ENCODE peak calls at places on chromosome 4, in eight cellular contexts. E, L, A, I, N, K, F and B are unnamed samples. For H3K4me1 and H3K9me3, the result is how much of the 10 kb centered on the place peaks cover.

GRCh38 chr4:123246085-123246484 is 150.5 kb upstream of the SPRY1 start:
- ATAC-seq in E (no peak), K (no peak), L (no peak), A (no peak), F (no peak), I (no peak), N (no peak), B (no peak)

GRCh38 chr4:184755278-184755677 is 21.4 kb upstream of the CENPU start:
- ATAC-seq in I (no peak), A (no peak), K (no peak), E (no peak), N (no peak), L (no peak), F (no peak), B (peak)

GRCh38 chr4:177119021-177119461 is 190.6 kb upstream of the NEIL3 start:
- ATAC-seq in I (no peak), L (no peak), E (no peak), K (no peak), A (no peak), N (no peak), F (no peak), B (peak)

GRCh38 chr4:38889143-38889542 is 21.5 kb downstream of the FAM114A1 start:
- ATAC-seq in I (no peak), K (no peak), N (no peak), F (peak), L (no peak), A (no peak), E (no peak), B (no peak)

GRCh38 chr4:112270643-112271484 is 14.8 kb downstream of the TIFA start:
- ATAC-seq in A (no peak), L (no peak), N (no peak), K (no peak), F (no peak), I (peak), E (no peak), B (no peak)

GRCh38 chr4:183825346-183825745 is 79.8 kb upstream of the STOX2 start:
- ATAC-seq in E (no peak), N (no peak), L (no peak), A (no peak), I (no peak), K (no peak), F (no peak), B (no peak)

GRCh38 chr4:11312389-11312788 is 116.3 kb downstream of the HS3ST1 start:
- ATAC-seq in K (no peak), A (no peak), E (no peak), N (no peak), L (no peak), I (no peak), F (no peak), B (peak)

GRCh38 chr4:173420324-173420752 is 21.4 kb upstream of the SCRG1 start:
- ATAC-seq in F (peak), N (peak), A (peak), E (no peak), I (peak), K (no peak), L (no peak), B (no peak)

GRCh38 chr4:48032721-48033120 is 16.1 kb downstream of the NIPAL1 start:
- ATAC-seq in E (no peak), A (no peak), L (no peak), I (peak), N (no peak), F (peak), K (peak), B (no peak)

GRCh38 chr4:5078015-5078414 is 26.7 kb downstream of the STK32B start:
- ATAC-seq in F (no peak), A (no peak), L (no peak), N (no peak), I (no peak), K (no peak), E (no peak), B (no peak)

GRCh38 chr4:183790661-183791060 is 114.4 kb upstream of the STOX2 start:
- ATAC-seq in F (no peak), A (no peak), E (no peak), K (no peak), L (no peak), I (no peak), N (no peak), B (no peak)

GRCh38 chr4:38306482-38307071 is 346.4 kb downstream of the PTTG2 start:
- ATAC-seq in F (peak), N (no peak), I (no peak), E (no peak), K (no peak), L (no peak), A (no peak), B (no peak)

GRCh38 chr4:94244829-94245185 is 37.1 kb downstream of the SMARCAD1 start:
- ATAC-seq in A (no peak), N (no peak), F (no peak), L (no peak), E (no peak), I (no peak), K (no peak), B (no peak)

GRCh38 chr4:104829761-104830160 is 316.9 kb upstream of the TET2 start:
- ATAC-seq in A (no peak), E (no peak), L (no peak), F (no peak), K (no peak), I (no peak), N (no peak), B (no peak)

GRCh38 chr4:118180776-118181175 is 146.5 kb downstream of the NDST3 start:
- ATAC-seq in F (no peak), N (no peak), K (no peak), A (no peak), E (no peak), L (no peak), I (no peak), B (no peak)

GRCh38 chr4:123170843-123171242 is 225.8 kb upstream of the SPRY1 start:
- ATAC-seq in L (no peak), N (no peak), F (no peak), I (no peak), K (no peak), A (no peak), E (no peak), B (no peak)

GRCh38 chr4:119748853-119749252 is 120.2 kb upstream of the PDE5A start:
- ATAC-seq in A (no peak), F (no peak), K (no peak), L (no peak), E (no peak), N (no peak), I (no peak), B (no peak)

GRCh38 chr4:147351083-147351787 is 129.7 kb upstream of the EDNRA start:
- ATAC-seq in E (no peak), F (peak), L (no peak), I (no peak), K (no peak), N (no peak), A (no peak), B (no peak)

GRCh38 chr4:138558886-138559285 is 316.7 kb upstream of the SLC7A11 start:
- ATAC-seq in I (peak), E (no peak), A (no peak), K (no peak), N (no peak), F (no peak), L (no peak), B (no peak)

GRCh38 chr4:113434247-113434587 is 327.3 kb downstream of the CAMK2D start:
- ATAC-seq in A (no peak), N (no peak), L (no peak), K (no peak), F (no peak), E (no peak), I (peak), B (no peak)

GRCh38 chr4:179467890-179468289 is 2025.7 kb upstream of the AGA start:
- ATAC-seq in F (no peak), N (no peak), E (no peak), L (no peak), K (no peak), I (no peak), A (no peak), B (no peak)

GRCh38 chr4:90165883-90166282 is 38.7 kb downstream of the CCSER1 start:
- ATAC-seq in A (no peak), L (no peak), K (no peak), I (no peak), E (no peak), F (no peak), N (no peak), B (no peak)

GRCh38 chr4:40833212-40833611 is 83.5 kb downstream of the NSUN7 start:
- ATAC-seq in E (no peak), N (no peak), A (no peak), F (no peak), I (no peak), K (no peak), L (no peak), B (no peak)

GRCh38 chr4:40828661-40829060 is 78.9 kb downstream of the NSUN7 start:
- ATAC-seq in K (no peak), E (no peak), A (no peak), I (no peak), F (no peak), N (no peak), L (no peak), B (no peak)

GRCh38 chr4:40829586-40829985 is 79.8 kb downstream of the NSUN7 start:
- ATAC-seq in F (peak), L (peak), E (no peak), K (no peak), N (no peak), I (no peak), A (peak), B (no peak)

GRCh38 chr4:40831462-40831861 is 81.7 kb downstream of the NSUN7 start:
- ATAC-seq in L (no peak), A (no peak), E (no peak), F (no peak), K (no peak), I (no peak), N (no peak), B (no peak)

GRCh38 chr4:40832175-40832574 is 82.4 kb downstream of the NSUN7 start:
- ATAC-seq in L (no peak), F (no peak), I (no peak), E (no peak), K (no peak), A (no peak), N (no peak), B (no peak)
- H3K4me1 ChIP-seq in L (under half), F (under half), I (under half), E (under half), K (under half), A (under half), N (under half), B (under half)

GRCh38 chr4:166377578-166377977 is 504.5 kb downstream of the TLL1 start:
- ATAC-seq in N (no peak), I (no peak), A (no peak), E (no peak), F (no peak), K (no peak), L (no peak), B (no peak)
- H3K9me3 ChIP-seq in N (under half), I (under half), A (under half), E (under half), F (under half), K (under half), L (under half), B (under half)

GRCh38 chr4:158129649-158130048 is 43.2 kb downstream of the GASK1B start:
- ATAC-seq in I (no peak), L (peak), K (no peak), E (no peak), A (no peak), N (no peak), F (no peak), B (no peak)

GRCh38 chr4:158128540-158128939 is 44.3 kb downstream of the GASK1B start:
- ATAC-seq in A (no peak), E (no peak), F (no peak), K (no peak), I (no peak), N (no peak), L (no peak), B (no peak)

GRCh38 chr4:158121203-158121586 is 51.6 kb downstream of the GASK1B start:
- ATAC-seq in K (no peak), A (peak), L (peak), E (peak), N (peak), I (no peak), F (peak), B (peak)

GRCh38 chr4:158122501-158122900 is 50.3 kb downstream of the GASK1B start:
- ATAC-seq in E (no peak), N (no peak), L (no peak), A (no peak), K (no peak), I (no peak), F (no peak), B (no peak)

GRCh38 chr4:158125325-158125724 is 47.5 kb downstream of the GASK1B start:
- ATAC-seq in N (no peak), I (no peak), L (no peak), F (no peak), A (no peak), K (no peak), E (no peak), B (no peak)
- H3K4me1 ChIP-seq in N (under half), I (under half), L (under half), F (under half), A (under half), K (under half), E (under half), B (under half)

GRCh38 chr4:41746025-41746439 is 2.5 kb downstream of the PHOX2B start:
- ATAC-seq in I (no peak), L (no peak), N (no peak), A (no peak), K (no peak), E (no peak), F (no peak), B (no peak)
- H3K9me3 ChIP-seq in I (under half), L (under half), N (under half), A (under half), K (under half), E (under half), F (under half), B (under half)

DNA sequence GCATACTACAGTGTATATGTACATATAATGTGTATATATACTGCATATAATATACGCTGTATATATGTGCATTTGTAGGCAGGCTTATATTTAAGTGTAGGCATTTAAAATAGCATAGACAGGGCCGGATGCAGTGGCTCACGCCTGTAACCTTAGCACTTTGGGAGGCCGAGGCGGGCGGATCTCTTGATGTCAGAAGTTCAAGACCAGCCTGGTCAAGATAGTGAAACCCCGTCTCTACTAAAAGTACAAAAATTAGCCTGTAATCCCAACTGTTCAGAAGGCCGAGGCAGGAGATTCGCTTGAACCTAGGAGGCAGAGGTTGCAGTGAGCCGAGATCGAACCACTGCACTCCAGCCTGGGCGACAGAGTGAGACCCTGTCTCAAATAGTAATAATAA is 78.4 kb downstream of the JAKMIP1 start:
- ATAC-seq in E (no peak), I (no peak), N (no peak), F (no peak), K (no peak), L (no peak), A (no peak), B (no peak)
- H3K4me1 ChIP-seq in E (under half), I (under half), N (under half), F (under half), K (under half), L (under half), A (under half), B (under half)

GRCh38 chr4:150117629-150118028 is 39.4 kb downstream of the DCLK2 start:
- ATAC-seq in E (no peak), L (no peak), N (no peak), I (no peak), A (no peak), F (no peak), K (no peak), B (no peak)
- H3K9me3 ChIP-seq in E (under half), L (under half), N (under half), I (under half), A (under half), F (under half), K (under half), B (under half)